ENCODE peak calls at places on chromosomes 13 and 19, in eight cellular contexts. J is GM20000, F is mammary epithelial cell, V is breast epithelium, X is tibial nerve, A is neural crest cell, P is MCF 10A, E is colonic mucosa. Y is an unnamed sample.

GRCh38 chr19:45790942-45791341 is 1.7 kb downstream of the DMWD start:
- DNase-seq in J (no peak), F (no peak), V (no peak), X (no peak), A (no peak), P (no peak), E (no peak), Y (no peak)

GRCh38 chr19:1807695-1808394 is 4.2 kb downstream of the ATP8B3 start:
- DNase-seq in J (no peak), F (no peak), V (no peak), X (no peak), A (no peak), P (no peak), E (no peak), Y (no peak)

GRCh38 chr13:40941581-40941980 is 77.5 kb downstream of the ELF1 start:
- DNase-seq in J (no peak), F (no peak), V (no peak), X (no peak), A (no peak), P (no peak), E (no peak), Y (no peak)

GRCh38 chr13:42039457-42039945 is 8.9 kb upstream of the DGKH start:
- DNase-seq in J (peak), F (no peak), V (peak), X (peak), A (no peak), P (peak), E (peak), Y (peak)

GRCh38 chr13:78491978-78492377 is 111.4 kb downstream of the POU4F1 start:
- DNase-seq in J (no peak), F (no peak), V (no peak), X (no peak), A (no peak), P (no peak), E (no peak), Y (no peak)

GRCh38 chr13:108020027-108020426 is 195.3 kb downstream of the LIG4 start:
- DNase-seq in J (no peak), F (no peak), V (no peak), X (no peak), A (no peak), P (no peak), E (no peak), Y (no peak)

GRCh38 chr19:33998739-33999345 is 173.5 kb upstream of the LSM14A start:
- DNase-seq in J (no peak), F (no peak), V (no peak), X (no peak), A (no peak), P (peak), E (no peak), Y (no peak)

GRCh38 chr13:105702441-105702840 is 833.0 kb downstream of the EFNB2 start:
- DNase-seq in J (no peak), F (no peak), V (no peak), X (no peak), A (no peak), P (no peak), E (no peak), Y (no peak)

GRCh38 chr19:41351339-41352245 is 2.1 kb downstream of the TGFB1 start:
- DNase-seq in J (peak), F (peak), V (no peak), X (peak), A (no peak), P (peak), E (peak), Y (peak)

GRCh38 chr13:46062190-46062589 is 9.6 kb upstream of the ZC3H13 start:
- DNase-seq in J (no peak), F (peak), V (no peak), X (no peak), A (no peak), P (peak), E (no peak), Y (no peak)

GRCh38 chr19:46068345-46069258 is 27.8 kb upstream of the IGFL4 start:
- DNase-seq in J (no peak), F (peak), V (peak), X (no peak), A (no peak), P (peak), E (peak), Y (no peak)

DNA sequence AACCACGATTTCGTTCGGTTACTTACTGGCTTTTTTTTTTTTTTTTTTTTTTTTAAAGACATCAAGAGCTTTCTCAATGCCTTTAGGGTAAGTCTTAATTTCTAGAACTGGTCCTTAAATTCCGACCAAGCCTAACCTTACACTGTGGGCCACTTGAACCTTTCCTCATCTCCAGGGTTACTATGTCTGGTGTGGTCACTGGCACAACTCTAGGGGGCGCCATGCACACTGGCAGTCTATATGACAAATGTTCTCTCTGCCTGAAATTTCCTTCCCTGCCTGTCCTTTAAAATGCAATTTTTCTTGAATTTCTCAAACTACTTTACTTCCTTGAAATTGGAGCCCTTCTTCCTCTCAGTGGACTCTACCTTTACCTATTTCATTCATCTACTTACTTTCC is 227.4 kb downstream of the KLF5 start:
- DNase-seq in J (no peak), F (no peak), V (no peak), X (no peak), A (no peak), P (no peak), E (no peak), Y (no peak)
- TF ChIP-seq CTCF in J (no peak), F (peak), V (no peak), X (no peak), A (peak), P (no peak), E (no peak), Y (no peak)

GRCh38 chr13:113781571-113781970 is 22.5 kb downstream of the TMEM255B start:
- DNase-seq in J (no peak), F (peak), V (no peak), X (no peak), A (no peak), P (peak), E (no peak), Y (no peak)
- TF ChIP-seq CTCF in J (no peak), F (no peak), V (no peak), X (no peak), A (no peak), P (no peak), E (no peak), Y (no peak)

DNA sequence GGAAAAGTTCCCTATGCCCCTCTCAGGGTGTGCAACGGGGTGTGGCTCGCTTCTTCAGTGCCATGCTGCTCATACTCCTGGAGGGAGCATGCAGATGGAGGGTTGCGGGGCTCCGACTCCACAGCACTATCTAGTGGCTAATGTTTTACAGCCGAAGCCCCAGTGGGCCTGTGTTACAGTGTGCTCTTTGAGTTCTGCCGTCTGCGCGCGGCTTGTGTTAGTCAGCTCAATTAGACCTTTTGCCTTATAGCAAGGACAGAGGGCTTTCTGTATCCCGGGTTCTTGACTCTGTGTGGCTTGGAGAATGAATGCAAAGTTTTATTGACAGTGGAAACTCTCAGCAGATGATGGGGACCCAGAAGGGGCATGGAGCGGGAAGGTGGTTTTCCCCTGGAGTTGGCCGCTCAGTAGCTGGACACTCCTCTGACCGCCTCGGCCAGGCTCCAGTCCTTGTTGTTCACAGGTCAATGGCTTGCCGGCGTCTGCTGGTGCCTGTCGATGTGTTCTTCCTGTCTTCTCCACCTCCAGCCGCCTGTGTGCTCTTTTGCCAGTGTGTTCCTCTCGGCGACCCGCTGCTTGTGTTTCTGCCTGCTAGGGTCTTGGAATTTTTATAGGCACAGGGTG is 383.4 kb downstream of the LMO7 start:
- DNase-seq in J (no peak), F (no peak), V (no peak), X (no peak), A (peak), P (peak), E (peak), Y (peak)
- TF ChIP-seq CTCF in J (peak), F (peak), V (no peak), X (peak), A (peak), P (peak), E (no peak), Y (peak)

DNA sequence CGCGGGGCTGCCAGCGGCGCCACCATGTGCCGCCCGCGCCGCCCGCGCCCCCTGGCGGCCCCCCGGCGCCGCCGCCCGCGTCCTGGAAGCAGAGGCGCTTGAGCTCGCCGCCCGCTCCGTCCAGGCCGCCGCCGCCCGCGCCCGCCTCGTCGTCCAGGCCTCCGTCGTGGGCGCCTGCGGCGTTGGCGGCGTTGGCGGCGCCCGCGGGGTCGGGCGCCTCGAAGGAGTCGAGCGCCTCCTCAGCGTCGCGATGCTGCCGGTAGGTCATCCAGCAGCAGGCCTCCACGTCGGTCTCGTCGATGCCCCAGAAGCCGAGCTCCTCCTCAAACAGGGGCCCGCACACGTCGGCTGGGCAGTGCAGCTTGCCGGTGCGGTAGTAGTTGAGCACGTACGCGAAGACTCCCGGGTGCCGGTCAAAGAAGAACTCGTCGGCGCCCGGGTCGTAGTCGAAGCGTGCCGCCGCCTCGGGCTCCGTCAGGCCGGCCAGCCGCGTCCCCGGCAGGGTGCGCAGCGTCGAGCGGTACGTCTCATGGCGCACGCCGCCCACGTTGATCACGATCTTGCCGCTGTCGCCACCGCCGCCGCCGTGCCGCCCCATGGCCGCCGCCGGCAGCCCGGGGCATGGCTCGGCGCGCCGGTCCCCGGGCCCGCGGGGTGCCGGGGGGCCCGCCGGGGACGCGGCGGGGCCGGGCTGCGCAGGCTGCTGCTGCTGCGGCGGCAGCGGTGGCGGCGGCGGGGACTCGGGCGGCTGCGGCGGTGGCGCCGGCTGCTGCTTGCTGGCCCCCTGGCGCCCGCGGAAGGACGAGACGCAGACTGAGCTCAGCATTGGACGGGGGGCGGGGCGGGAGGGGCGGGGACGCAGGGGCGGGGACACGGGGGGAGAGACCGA is 676 bp downstream of the KCNC3 start:
- DNase-seq in J (peak), F (no peak), V (no peak), X (no peak), A (no peak), P (no peak), E (no peak), Y (peak)
- TF ChIP-seq CTCF in J (peak), F (no peak), V (peak), X (peak), A (peak), P (no peak), E (no peak), Y (peak)